ENCODE peak calls at places on chromosomes 3 and 15, in four cellular contexts. J, Z, K and U are unnamed samples.

GRCh38 chr15:63288778-63289378 is 11.5 kb downstream of the APH1B start:
- DNase-seq in Z (peak), K (no peak), J (no peak), U (peak)

GRCh38 chr3:12818273-12818672 is 21.8 kb downstream of the CAND2 start:
- DNase-seq in Z (no peak), J (no peak), K (no peak), U (no peak)

GRCh38 chr3:155024006-155024638 is 56.0 kb upstream of the MME start:
- DNase-seq in K (no peak), J (no peak), Z (no peak), U (no peak)

GRCh38 chr3:51539291-51539891 is 872 bp downstream of the RAD54L2 start:
- DNase-seq in Z (peak), K (no peak), J (peak), U (no peak)

GRCh38 chr15:31080618-31081017 is 20.9 kb downstream of the TRPM1 start:
- DNase-seq in Z (no peak), K (peak), J (no peak), U (no peak)

GRCh38 chr3:121072128-121072527 is 164.1 kb downstream of the STXBP5L start:
- DNase-seq in J (no peak), K (no peak), Z (peak), U (no peak)

GRCh38 chr15:47603026-47603425 is 114.3 kb upstream of the SEMA6D start:
- DNase-seq in Z (no peak), K (no peak), J (no peak), U (no peak)

GRCh38 chr15:48790716-48791115 is 20.2 kb downstream of the CEP152 start:
- DNase-seq in J (no peak), K (no peak), Z (no peak), U (no peak)

GRCh38 chr3:73685061-73685460 is 60.3 kb upstream of the PDZRN3 start:
- DNase-seq in K (no peak), J (no peak), Z (peak), U (peak)

GRCh38 chr15:60972866-60973265 is 256.2 kb downstream of the RORA start:
- DNase-seq in K (no peak), J (no peak), Z (no peak), U (no peak)

GRCh38 chr3:134687642-134688041 is 36.8 kb upstream of the KY start:
- DNase-seq in K (no peak), J (no peak), Z (no peak), U (no peak)

GRCh38 chr3:152218604-152219003 is 50.1 kb upstream of the MBNL1 start:
- DNase-seq in Z (no peak), J (no peak), K (no peak), U (no peak)

GRCh38 chr3:141526709-141527108 is 39.9 kb downstream of the RASA2 start:
- DNase-seq in K (no peak), J (no peak), Z (no peak), U (no peak)

GRCh38 chr3:117722856-117723255 is 1013.3 kb downstream of the TUSC7 start:
- DNase-seq in J (no peak), K (no peak), Z (no peak), U (no peak)

GRCh38 chr3:107064445-107065060 is 312.7 kb upstream of the CCDC54 start:
- DNase-seq in Z (peak), J (peak), K (no peak), U (peak)

GRCh38 chr3:26484140-26484539 is 138.4 kb upstream of the LRRC3B start:
- DNase-seq in K (no peak), J (no peak), Z (peak), U (no peak)

GRCh38 chr3:110932515-110933095 is 139.0 kb upstream of the NECTIN3 start:
- DNase-seq in K (no peak), Z (no peak), J (no peak), U (no peak)

GRCh38 chr15:73571346-73571745 is 61.8 kb downstream of the NPTN start:
- DNase-seq in Z (peak), K (no peak), J (no peak), U (no peak)

GRCh38 chr15:70309716-70310115 is 212.0 kb upstream of the TLE3 start:
- DNase-seq in J (no peak), K (no peak), Z (no peak), U (no peak)

GRCh38 chr15:100681335-100681746 is 79.0 kb downstream of the ASB7 start:
- DNase-seq in K (peak), Z (no peak), J (no peak), U (no peak)

GRCh38 chr3:49724586-49724985 is 835 bp upstream of the GMPPB start:
- DNase-seq in K (peak), Z (no peak), J (no peak), U (no peak)

GRCh38 chr3:155080692-155081091 is 573 bp downstream of the MME start:
- DNase-seq in K (no peak), J (no peak), Z (no peak), U (no peak)

GRCh38 chr3:168330983-168331382 is 235.3 kb upstream of the GOLIM4 start:
- DNase-seq in Z (no peak), K (no peak), J (no peak), U (no peak)

GRCh38 chr3:188905580-188905979 is 266.2 kb upstream of the TPRG1 start:
- DNase-seq in J (no peak), Z (no peak), K (no peak), U (no peak)

GRCh38 chr3:71499477-71499876 is 84.1 kb downstream of the FOXP1 start:
- DNase-seq in K (no peak), J (no peak), Z (no peak), U (no peak)

GRCh38 chr15:29322407-29322806 is 52.8 kb upstream of the NSMCE3 start:
- DNase-seq in Z (peak), J (no peak), K (no peak), U (no peak)

GRCh38 chr3:169869484-169870304 is at the start of gene LRRC31:
- DNase-seq in K (no peak), J (no peak), Z (peak), U (no peak)